ENCODE peak calls at places on chromosomes 5 and 9, in four cellular contexts. I is IMR-90, C is prostate gland, H is PC-3. K is an unnamed sample.
A peak's percentile ranks its signal among the peaks of the same experiment; 100 is the strongest.

GRCh38 chr5:80372780-80373179 is 35.1 kb upstream of the ZFYVE16 start:
- DNase-seq in I (no peak), C (no peak), H (no peak), K (no peak)

GRCh38 chr5:19920761-19921160 is 67.2 kb downstream of the CDH18 start:
- DNase-seq in I (peak; percentile 63), C (no peak), H (peak; percentile 6), K (peak; percentile 12)

GRCh38 chr9:34777667-34778066 is 67.7 kb upstream of the CCL21 start:
- DNase-seq in I (no peak), C (no peak), H (no peak), K (no peak)

GRCh38 chr5:37915078-37915736 is 75.4 kb upstream of the GDNF start:
- DNase-seq in I (no peak), C (no peak), H (no peak), K (no peak)

GRCh38 chr5:76341935-76342334 is 61.1 kb upstream of the IQGAP2 start:
- DNase-seq in I (no peak), C (peak; percentile 14), H (no peak), K (no peak)

GRCh38 chr5:179345429-179346321 is at the start of gene ADAMTS2:
- DNase-seq in I (peak; percentile 56), C (peak; percentile 10), H (no peak), K (peak; percentile 75)

GRCh38 chr5:37840036-37840909 is at the start of gene GDNF:
- DNase-seq in I (peak; percentile 77), C (no peak), H (peak; percentile 41), K (peak; percentile 86)

GRCh38 chr9:20200900-20201495 is 412.2 kb upstream of the SLC24A2 start:
- DNase-seq in I (no peak), C (peak; percentile 27), H (no peak), K (no peak)

GRCh38 chr9:129328357-129329103 is 150.5 kb upstream of the IER5L start:
- DNase-seq in I (no peak), C (no peak), H (no peak), K (peak; percentile 82)

GRCh38 chr9:129332581-129332980 is 154.5 kb upstream of the IER5L start:
- DNase-seq in I (no peak), C (no peak), H (no peak), K (no peak)

GRCh38 chr9:129331366-129331765 is 153.3 kb upstream of the IER5L start:
- DNase-seq in I (no peak), C (no peak), H (no peak), K (no peak)

GRCh38 chr9:129331772-129332512 is 153.9 kb upstream of the IER5L start:
- DNase-seq in I (no peak), C (peak; percentile 84), H (no peak), K (no peak)

GRCh38 chr9:129330711-129331279 is 152.7 kb upstream of the IER5L start:
- DNase-seq in I (no peak), C (no peak), H (no peak), K (peak; percentile 50)
- TF ChIP-seq CTCF in I (no peak), C (no peak), H (no peak), K (no peak)

GRCh38 chr5:88826959-88827585 is 55.9 kb downstream of the MEF2C start:
- DNase-seq in I (peak; percentile 90), C (no peak), H (peak; percentile 70), K (peak; percentile 93)

GRCh38 chr5:88825782-88826110 is 57.2 kb downstream of the MEF2C start:
- DNase-seq in I (peak; percentile 8), C (no peak), H (no peak), K (no peak)

GRCh38 chr5:88823201-88823600 is 59.8 kb downstream of the MEF2C start:
- DNase-seq in I (no peak), C (no peak), H (no peak), K (no peak)

GRCh38 chr5:88824141-88824540 is 58.8 kb downstream of the MEF2C start:
- DNase-seq in I (no peak), C (no peak), H (no peak), K (no peak)

GRCh38 chr5:88824892-88825781 is 57.8 kb downstream of the MEF2C start:
- DNase-seq in I (peak; percentile 67), C (no peak), H (peak; percentile 32), K (peak; percentile 80)
- H3K4me3 ChIP-seq in I (no peak overlapping the region), C (no peak overlapping the region), H (no peak overlapping the region), K (no peak overlapping the region)

GRCh38 chr5:166433679-166434078 is 1857.8 kb upstream of the WWC1 start:
- DNase-seq in I (no peak), C (no peak), H (no peak), K (no peak)
- TF ChIP-seq CTCF in I (no peak), C (no peak), H (no peak), K (no peak)

GRCh38 chr9:89661956-89662717 is 57.3 kb downstream of the GADD45G start:
- DNase-seq in I (peak; percentile 86), C (peak; percentile 99), H (peak; percentile 38), K (peak; percentile 59)
- H3K4me3 ChIP-seq in I (peak overlapping the region; percentile 25), C (no peak overlapping the region), H (no peak overlapping the region), K (no peak overlapping the region)

GRCh38 chr9:1400983-1401382 is 350.8 kb downstream of the DMRT2 start:
- DNase-seq in I (no peak), C (no peak), H (no peak), K (no peak)
- TF ChIP-seq CTCF in I (no peak), C (no peak), H (no peak), K (no peak)

DNA sequence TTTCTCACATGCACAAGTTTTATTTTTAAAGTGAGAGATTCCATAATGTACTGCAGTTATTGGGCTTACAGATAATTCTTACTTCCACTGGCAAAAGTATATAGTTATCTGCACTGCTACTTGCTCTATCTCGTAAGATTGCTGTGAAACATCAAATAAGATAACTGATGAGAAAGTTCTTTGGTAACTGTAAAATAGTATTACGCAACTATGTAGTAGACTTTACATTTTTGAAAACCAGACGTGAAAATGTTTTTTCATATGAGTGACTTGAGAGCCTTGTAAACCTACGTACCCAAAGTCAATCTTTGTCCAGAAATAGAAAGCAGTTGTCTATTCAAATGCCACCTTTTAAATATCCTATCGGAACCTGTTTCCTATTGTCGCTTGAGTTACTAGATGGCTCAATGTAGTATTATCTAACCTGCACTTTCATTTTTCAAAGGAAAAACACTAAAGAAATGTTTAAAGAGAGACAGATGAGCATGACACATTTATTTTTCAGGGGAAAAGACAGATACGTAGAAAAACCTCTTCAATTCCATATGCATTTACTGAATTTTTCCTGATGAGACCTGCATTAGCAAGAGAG is 1.6 kb downstream of the FNIP1 start:
- DNase-seq in I (no peak), C (no peak), H (no peak), K (no peak)
- H3K4me3 ChIP-seq in I (peak overlapping the region; percentile 88), C (peak overlapping the region; percentile 96), H (peak overlapping the region; percentile 98), K (peak overlapping the region; percentile 86)

DNA sequence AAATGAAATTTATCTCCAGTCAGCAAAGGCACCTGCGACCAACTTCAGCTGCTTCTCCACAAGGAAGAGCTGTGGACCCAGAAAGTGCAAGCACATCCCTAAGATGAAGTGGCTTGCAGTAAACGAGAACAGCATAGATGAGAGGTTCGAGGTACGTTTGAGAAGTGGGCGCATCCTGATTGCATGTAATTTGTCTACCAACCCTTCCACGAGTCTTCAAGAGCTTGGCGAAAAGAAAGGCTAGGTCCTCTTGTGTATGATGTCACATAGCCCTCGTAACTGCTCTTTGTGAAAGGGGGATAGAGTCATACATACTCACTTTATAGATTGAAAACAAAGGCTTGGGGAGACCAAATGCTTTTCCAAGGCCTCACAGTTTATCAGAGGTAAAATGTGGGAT is 6.0 kb upstream of the LCP2 start:
- DNase-seq in I (no peak), C (no peak), H (no peak), K (no peak)
- TF ChIP-seq CTCF in I (no peak), C (no peak), H (no peak), K (no peak)

GRCh38 chr9:14190240-14190639 is 123.7 kb downstream of the NFIB start:
- DNase-seq in I (no peak), C (no peak), H (no peak), K (no peak)

GRCh38 chr9:14191512-14191911 is 122.4 kb downstream of the NFIB start:
- DNase-seq in I (no peak), C (no peak), H (no peak), K (no peak)

GRCh38 chr9:14189578-14189977 is 124.4 kb downstream of the NFIB start:
- DNase-seq in I (no peak), C (no peak), H (no peak), K (no peak)

GRCh38 chr9:14197459-14197858 is 116.5 kb downstream of the NFIB start:
- DNase-seq in I (no peak), C (no peak), H (no peak), K (no peak)

GRCh38 chr9:14193338-14193980 is 120.5 kb downstream of the NFIB start:
- DNase-seq in I (no peak), C (no peak), H (no peak), K (peak; percentile 73)
- H3K4me3 ChIP-seq in I (no peak overlapping the region), C (no peak overlapping the region), H (no peak overlapping the region), K (no peak overlapping the region)

GRCh38 chr5:6712136-6712581 is 1.1 kb upstream of the TENT4A start:
- DNase-seq in I (peak; percentile 73), C (peak; percentile 34), H (peak; percentile 80), K (peak; percentile 77)
- TF ChIP-seq CTCF in I (no peak), C (no peak), H (peak; percentile 38), K (peak; percentile 20)